ENCODE peak calls at places on chromosomes 4 and X, in five cellular contexts. A is endothelial cell of umbilical vein, Y is fibroblast of lung, H is K562, E is GM23338. L is an unnamed sample. For H3K79me2, the result is how much of the 10 kb centered on the place peaks cover.

GRCh38 chr4:633976-634598 is 8.7 kb downstream of the PDE6B start:
- DNase-seq in A (no peak), Y (no peak), H (no peak), E (no peak), L (no peak)

GRCh38 chr4:8086751-8087445 is 71.7 kb downstream of the ABLIM2 start:
- DNase-seq in A (no peak), Y (no peak), H (no peak), E (no peak), L (no peak)

GRCh38 chrX:16978193-16978984 is 31.9 kb downstream of the REPS2 start:
- DNase-seq in A (no peak), Y (no peak), H (no peak), E (no peak), L (no peak)

GRCh38 chr4:4781936-4782754 is 77.3 kb upstream of the MSX1 start:
- DNase-seq in A (no peak), Y (peak), H (no peak), E (no peak), L (no peak)

GRCh38 chrX:17703201-17703600 is 34.1 kb upstream of the SCML1 start:
- DNase-seq in A (no peak), Y (peak), H (no peak), E (no peak), L (no peak)

GRCh38 chrX:154370882-154371770 is 3.3 kb downstream of the FLNA start:
- DNase-seq in A (peak), Y (peak), H (peak), E (peak), L (peak)

GRCh38 chr4:185374027-185374426 is 21.7 kb downstream of the LRP2BP start:
- DNase-seq in A (no peak), Y (no peak), H (no peak), E (no peak), L (no peak)

GRCh38 chrX:51641421-51642021 is 22.8 kb upstream of the CENPVL3 start:
- DNase-seq in A (peak), Y (peak), H (peak), E (peak), L (peak)

GRCh38 chr4:165016971-165017370 is 14.8 kb upstream of the TRIM60 start:
- DNase-seq in A (no peak), Y (no peak), H (peak), E (peak), L (no peak)

GRCh38 chr4:21882050-21882839 is 66.3 kb downstream of the KCNIP4 start:
- DNase-seq in A (no peak), Y (peak), H (no peak), E (no peak), L (no peak)

GRCh38 chr4:76726141-76726540 is 171.8 kb downstream of the SOWAHB start:
- DNase-seq in A (no peak), Y (peak), H (no peak), E (no peak), L (no peak)

GRCh38 chr4:58590714-58591113 is 1480.5 kb upstream of the IGFBP7 start:
- DNase-seq in A (no peak), Y (no peak), H (no peak), E (no peak), L (no peak)

GRCh38 chrX:13152511-13152868 is 108.1 kb upstream of the FAM9C start:
- DNase-seq in A (no peak), Y (no peak), H (no peak), E (peak), L (no peak)

GRCh38 chrX:47169726-47170515 is 23.7 kb upstream of the UBA1 start:
- DNase-seq in A (no peak), Y (peak), H (peak), E (no peak), L (no peak)

GRCh38 chr4:139176299-139177048 is 544 bp downstream of the ELF2 start:
- DNase-seq in A (peak), Y (peak), H (peak), E (peak), L (peak)

GRCh38 chr4:11488657-11489448 is 60.2 kb upstream of the HS3ST1 start:
- DNase-seq in A (no peak), Y (peak), H (no peak), E (peak), L (no peak)

GRCh38 chr4:156954598-156954997 is 17.0 kb downstream of the PDGFC start:
- DNase-seq in A (no peak), Y (no peak), H (no peak), E (no peak), L (no peak)

GRCh38 chr4:121900132-121900983 is 30.1 kb upstream of the BBS7 start:
- DNase-seq in A (peak), Y (peak), H (peak), E (peak), L (peak)

GRCh38 chr4:100984901-100985300 is 362.4 kb downstream of the PPP3CA start:
- DNase-seq in A (peak), Y (peak), H (no peak), E (no peak), L (no peak)

GRCh38 chr4:88012652-88013051 is 5.2 kb downstream of the PKD2 start:
- DNase-seq in A (no peak), Y (no peak), H (no peak), E (no peak), L (peak)

DNA sequence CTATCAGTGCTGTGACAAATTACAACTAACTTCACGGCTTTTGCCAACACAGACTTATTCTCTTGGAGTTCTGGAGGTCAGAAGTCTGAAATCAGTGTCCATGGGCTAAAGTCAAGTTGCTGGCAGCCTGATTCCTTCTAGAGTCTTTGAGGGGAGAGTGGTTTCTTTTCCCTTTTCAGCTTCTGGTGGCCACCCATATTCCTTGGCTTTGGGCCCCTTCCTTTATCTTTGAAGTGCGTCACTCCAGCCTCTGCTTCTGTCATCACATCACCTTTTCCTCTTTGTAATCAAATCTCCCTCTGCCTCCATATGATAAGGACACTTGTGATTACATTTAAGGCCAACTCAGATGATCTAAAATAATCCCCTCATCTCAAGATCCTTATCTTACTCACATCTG is 9.0 kb downstream of the FAM114A1 start:
- DNase-seq in A (no peak), Y (no peak), H (no peak), E (no peak), L (peak)
- H3K79me2 ChIP-seq in A (under half), Y (half or more), H (under half), E (under half), L (under half)

GRCh38 chr4:113760094-113760851 is 1.3 kb downstream of the CAMK2D start:
- DNase-seq in A (peak), Y (peak), H (no peak), E (peak), L (peak)
- H3K79me2 ChIP-seq in A (under half), Y (half or more), H (under half), E (under half), L (half or more)

GRCh38 chr4:3341760-3342159 is 48.9 kb downstream of the RGS12 start:
- DNase-seq in A (no peak), Y (no peak), H (no peak), E (no peak), L (no peak)
- H3K79me2 ChIP-seq in A (under half), Y (under half), H (under half), E (under half), L (under half)

GRCh38 chrX:64202808-64203320 is 2.6 kb downstream of the AMER1 start:
- DNase-seq in A (no peak), Y (peak), H (no peak), E (no peak), L (no peak)
- H3K79me2 ChIP-seq in A (under half), Y (under half), H (under half), E (under half), L (half or more)

DNA sequence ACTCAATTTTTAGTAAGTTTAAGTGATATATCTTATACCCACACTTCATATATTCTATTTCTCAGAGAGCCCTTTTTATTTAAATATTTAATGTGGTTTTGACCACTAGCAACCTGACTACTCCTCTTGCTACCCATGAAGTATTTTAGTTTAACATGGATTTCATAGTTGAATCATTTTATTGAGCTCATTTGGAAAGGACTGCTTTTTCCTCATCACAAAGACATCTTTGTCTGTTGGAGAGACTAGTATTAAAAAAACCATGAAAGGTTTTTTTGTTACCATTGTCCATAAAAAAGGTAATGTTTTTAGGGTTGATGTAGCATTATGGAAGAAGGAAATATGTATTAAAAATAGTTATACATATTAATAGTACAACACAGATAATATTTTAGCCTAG is 139.5 kb downstream of the RAPGEF2 start:
- DNase-seq in A (no peak), Y (no peak), H (no peak), E (no peak), L (no peak)
- H3K79me2 ChIP-seq in A (under half), Y (under half), H (under half), E (under half), L (under half)

GRCh38 chrX:6227445-6227820 is 1.2 kb downstream of the NLGN4X start:
- DNase-seq in A (no peak), Y (peak), H (no peak), E (peak), L (peak)

GRCh38 chrX:6225307-6226052 is 3.2 kb downstream of the NLGN4X start:
- DNase-seq in A (no peak), Y (peak), H (peak), E (peak), L (peak)

GRCh38 chrX:6226053-6226645 is 2.5 kb downstream of the NLGN4X start:
- DNase-seq in A (no peak), Y (peak), H (no peak), E (peak), L (no peak)

GRCh38 chrX:6226646-6227444 is 1.8 kb downstream of the NLGN4X start:
- DNase-seq in A (no peak), Y (peak), H (no peak), E (peak), L (peak)

GRCh38 chrX:6228720-6229119 is at the start of gene NLGN4X:
- DNase-seq in A (no peak), Y (peak), H (no peak), E (peak), L (peak)
- H3K79me2 ChIP-seq in A (under half), Y (under half), H (under half), E (under half), L (under half)

GRCh38 chrX:34288782-34289181 is 156.7 kb upstream of the FAM47A start:
- DNase-seq in A (peak), Y (no peak), H (no peak), E (no peak), L (no peak)
- H3K79me2 ChIP-seq in A (under half), Y (under half), H (under half), E (under half), L (under half)

GRCh38 chrX:1475881-1476280 is 23.2 kb upstream of the ASMTL start:
- DNase-seq in A (no peak), Y (no peak), H (no peak), E (no peak), L (no peak)
- H3K79me2 ChIP-seq in A (under half), Y (under half), H (under half), E (under half), L (half or more)

GRCh38 chr4:43864616-43865146 is 583.9 kb downstream of the KCTD8 start:
- DNase-seq in A (no peak), Y (no peak), H (no peak), E (no peak), L (no peak)
- H3K79me2 ChIP-seq in A (under half), Y (under half), H (under half), E (under half), L (under half)